ENCODE peak calls at places on chromosomes 5 and 9, in four cellular contexts. W is hepatocyte, J is HepG2, B is neural progenitor cell. Q is an unnamed sample. For H3K79me2, the result is how much of the 10 kb centered on the place peaks cover.

GRCh38 chr5:123717139-123717538 is 205.2 kb downstream of the CSNK1G3 start:
- DNase-seq in W (no peak), J (no peak), B (no peak), Q (peak)

GRCh38 chr9:36739538-36740116 is 166.9 kb downstream of the MELK start:
- DNase-seq in W (no peak), J (no peak), B (no peak), Q (no peak)

GRCh38 chr5:151758430-151759241 is at the start of gene ATOX1:
- DNase-seq in W (peak), J (peak), B (peak), Q (peak)

GRCh38 chr5:169808118-169808581 is 171.1 kb downstream of the DOCK2 start:
- DNase-seq in W (no peak), J (no peak), B (peak), Q (no peak)

GRCh38 chr5:88226881-88227450 is 41.7 kb downstream of the TMEM161B start:
- DNase-seq in W (no peak), J (no peak), B (no peak), Q (no peak)

GRCh38 chr5:27592231-27592630 is 553.8 kb upstream of the CDH9 start:
- DNase-seq in W (no peak), J (no peak), B (no peak), Q (peak)

GRCh38 chr9:87479801-87480201 is 17.9 kb upstream of the DAPK1 start:
- DNase-seq in W (peak), J (peak), B (no peak), Q (peak)

GRCh38 chr9:135961811-135962695 is 880 bp upstream of the UBAC1 start:
- DNase-seq in W (no peak), J (no peak), B (no peak), Q (no peak)

GRCh38 chr5:144332265-144332664 is 161.6 kb downstream of the KCTD16 start:
- DNase-seq in W (no peak), J (no peak), B (peak), Q (no peak)

GRCh38 chr9:36976371-36977030 is 57.6 kb downstream of the PAX5 start:
- DNase-seq in W (no peak), J (no peak), B (no peak), Q (no peak)

GRCh38 chr9:9998491-9999287 is 614.1 kb downstream of the PTPRD start:
- DNase-seq in W (no peak), J (peak), B (peak), Q (no peak)

GRCh38 chr5:26416911-26417310 is 621.5 kb downstream of the CDH9 start:
- DNase-seq in W (no peak), J (no peak), B (no peak), Q (no peak)
- H2AFZ ChIP-seq in W (no peak), J (no peak), B (no peak), Q (no peak)

DNA sequence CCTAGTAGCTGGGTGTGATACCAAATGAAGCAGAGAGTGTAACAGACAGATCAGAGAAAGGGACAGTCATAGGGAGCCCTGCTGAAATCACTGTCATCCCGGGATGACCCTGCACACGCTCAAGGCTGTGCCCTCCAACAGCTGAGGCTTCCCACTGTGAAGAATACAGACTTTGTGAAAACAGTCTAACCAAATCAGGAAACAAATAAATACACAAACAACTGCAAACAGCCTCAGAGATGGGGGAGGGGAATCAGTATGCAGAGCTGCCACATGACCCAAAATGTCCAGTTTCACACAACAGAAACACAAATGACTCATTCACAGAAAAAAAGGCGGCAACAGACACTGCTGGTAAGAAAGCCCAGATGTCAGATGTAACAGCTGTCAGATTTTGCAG is 101.9 kb downstream of the ADAMTS2 start:
- DNase-seq in W (peak), J (no peak), B (no peak), Q (no peak)
- H3K79me2 ChIP-seq in W (under half), J (under half), B (under half), Q (under half)

DNA sequence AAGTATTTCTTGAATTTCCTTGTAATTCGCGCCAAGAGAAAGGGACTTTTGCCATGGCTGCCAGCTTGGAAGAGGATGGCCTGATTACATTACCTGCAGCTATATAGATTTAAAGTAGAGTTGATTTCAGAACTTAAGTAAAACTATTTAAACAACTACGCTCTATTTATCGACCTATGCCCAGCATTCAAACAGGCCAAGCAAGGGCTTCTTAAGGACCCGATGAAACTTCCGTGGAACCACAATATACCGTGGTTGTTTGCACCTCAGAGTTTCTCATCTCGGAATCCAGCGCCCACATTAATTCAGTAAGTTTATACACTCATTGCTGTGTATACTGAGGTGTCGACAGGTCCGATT is 492 bp upstream of the CDC14B start:
- DNase-seq in W (no peak), J (no peak), B (peak), Q (no peak)
- H2AFZ ChIP-seq in W (peak), J (peak), B (peak), Q (peak)

DNA sequence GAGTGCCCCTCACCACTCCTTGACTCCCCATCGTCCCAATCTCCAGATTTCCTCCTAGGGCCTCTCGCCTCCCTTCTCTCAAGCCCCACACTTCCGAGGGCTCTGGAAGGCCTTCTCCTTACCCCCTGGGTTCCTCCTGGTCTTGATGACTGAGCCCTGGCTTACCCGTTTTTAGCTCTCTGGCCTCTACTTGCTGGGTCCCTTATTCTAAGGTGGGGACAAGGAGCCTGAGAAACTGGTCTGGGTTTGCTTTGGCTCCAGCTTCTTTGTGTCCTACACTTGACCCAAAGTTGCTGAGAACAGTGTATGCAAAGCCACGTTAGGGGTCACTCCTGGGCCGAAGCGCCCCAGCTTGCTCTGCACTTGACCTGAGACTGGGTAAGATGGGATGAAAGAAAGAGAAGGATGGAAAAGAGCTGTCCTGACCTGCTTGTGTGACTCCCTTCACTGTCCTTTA is 779 bp downstream of the ZNF346 start:
- DNase-seq in W (peak), J (peak), B (no peak), Q (no peak)
- H3K79me2 ChIP-seq in W (half or more), J (under half), B (half or more), Q (half or more)

GRCh38 chr5:107219993-107220392 is 450.7 kb downstream of the EFNA5 start:
- DNase-seq in W (no peak), J (no peak), B (no peak), Q (peak)

GRCh38 chr5:107215581-107215980 is 455.2 kb downstream of the EFNA5 start:
- DNase-seq in W (no peak), J (no peak), B (no peak), Q (no peak)

GRCh38 chr5:107217721-107218130 is 453.0 kb downstream of the EFNA5 start:
- DNase-seq in W (no peak), J (no peak), B (no peak), Q (no peak)

GRCh38 chr5:107218457-107219193 is 452.1 kb downstream of the EFNA5 start:
- DNase-seq in W (no peak), J (no peak), B (no peak), Q (peak)

GRCh38 chr5:107216587-107216986 is 454.1 kb downstream of the EFNA5 start:
- DNase-seq in W (no peak), J (no peak), B (no peak), Q (no peak)
- H2AFZ ChIP-seq in W (no peak), J (no peak), B (no peak), Q (no peak)

GRCh38 chr9:20594521-20594920 is 27.8 kb downstream of the MLLT3 start:
- DNase-seq in W (no peak), J (no peak), B (no peak), Q (peak)
- H3K79me2 ChIP-seq in W (half or more), J (under half), B (under half), Q (under half)

DNA sequence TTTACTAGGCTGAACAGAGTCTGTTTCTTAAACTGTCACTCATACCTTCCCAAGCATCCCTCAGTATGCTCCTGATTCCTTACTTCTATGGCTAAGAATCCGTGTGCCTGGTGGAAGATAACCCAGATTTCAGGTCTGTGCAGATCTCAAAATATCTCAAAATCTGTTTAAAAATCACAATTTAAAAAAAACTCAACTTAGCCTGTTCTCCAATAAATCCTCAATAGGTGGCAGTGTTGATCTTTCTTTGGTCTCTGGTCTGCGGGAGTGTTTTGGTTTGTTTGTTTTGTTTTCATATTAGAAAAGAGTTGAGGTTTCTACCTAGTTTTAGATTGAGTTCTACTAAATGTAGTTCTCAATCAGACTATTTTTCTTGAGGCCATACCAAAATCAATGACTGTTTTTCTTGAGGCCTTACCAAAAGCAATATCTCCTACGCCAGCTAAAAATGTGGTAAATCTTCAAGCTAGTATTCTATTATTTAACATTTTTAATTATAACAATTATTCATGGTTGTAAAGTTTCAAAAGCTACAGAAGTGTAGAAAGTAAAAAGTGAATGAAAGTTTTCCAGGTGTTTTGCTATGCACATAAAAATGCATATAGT is 57.9 kb downstream of the TGFBR1 start:
- DNase-seq in W (peak), J (peak), B (peak), Q (peak)
- H2AFZ ChIP-seq in W (no peak), J (no peak), B (peak), Q (no peak)

GRCh38 chr9:71758785-71759184 is 9.5 kb downstream of the CEMIP2 start:
- DNase-seq in W (peak), J (peak), B (no peak), Q (peak)
- H3K79me2 ChIP-seq in W (half or more), J (half or more), B (half or more), Q (half or more)

GRCh38 chr9:127570533-127571111 is 41.5 kb upstream of the STXBP1 start:
- DNase-seq in W (no peak), J (no peak), B (no peak), Q (no peak)
- H2AFZ ChIP-seq in W (no peak), J (no peak), B (no peak), Q (no peak)